ENCODE peak calls at places on chromosomes 4 and X, in five cellular contexts. One of them, this sample, is unnamed.
A peak's percentile ranks its signal among the peaks of the same experiment; 100 is the strongest.

GRCh38 chrX:48512371-48512935 is 3.7 kb downstream of the PORCN start:
- DNase-seq in CD4-positive, alpha-beta T cell: no peak
- DNase-seq in GM10248: no peak
- DNase-seq in neural progenitor cell: no peak
- DNase-seq in WERI-Rb-1: no peak
- DNase-seq in this sample: no peak

GRCh38 chr4:89305028-89305427 is 2.6 kb downstream of the GPRIN3 start:
- DNase-seq in CD4-positive, alpha-beta T cell: no peak
- DNase-seq in GM10248: no peak
- DNase-seq in WERI-Rb-1: no peak
- DNase-seq in neural progenitor cell: no peak
- DNase-seq in this sample: no peak

GRCh38 chrX:148874621-148875020 is 374.2 kb downstream of the AFF2 start:
- DNase-seq in GM10248: no peak
- DNase-seq in CD4-positive, alpha-beta T cell: no peak
- DNase-seq in neural progenitor cell: no peak
- DNase-seq in WERI-Rb-1: no peak
- DNase-seq in this sample: no peak

GRCh38 chr4:183130328-183131155 is 31.5 kb downstream of the WWC2 start:
- DNase-seq in CD4-positive, alpha-beta T cell: no peak
- DNase-seq in neural progenitor cell: no peak
- DNase-seq in WERI-Rb-1: no peak
- DNase-seq in GM10248: no peak
- DNase-seq in this sample: no peak

GRCh38 chr4:87117051-87117729 is 103.2 kb downstream of the KLHL8 start:
- DNase-seq in WERI-Rb-1: no peak
- DNase-seq in neural progenitor cell: peak; percentile 18
- DNase-seq in CD4-positive, alpha-beta T cell: no peak
- DNase-seq in GM10248: no peak
- DNase-seq in this sample: no peak

GRCh38 chrX:77434949-77435348 is 12.2 kb upstream of the FGF16 start:
- DNase-seq in GM10248: no peak
- DNase-seq in CD4-positive, alpha-beta T cell: no peak
- DNase-seq in neural progenitor cell: no peak
- DNase-seq in WERI-Rb-1: no peak
- DNase-seq in this sample: no peak

GRCh38 chr4:173489514-173489913 is 40.5 kb downstream of the HAND2 start:
- DNase-seq in WERI-Rb-1: no peak
- DNase-seq in GM10248: no peak
- DNase-seq in neural progenitor cell: no peak
- DNase-seq in CD4-positive, alpha-beta T cell: no peak
- DNase-seq in this sample: no peak

GRCh38 chr4:568351-568652 is 7.8 kb downstream of the TMEM271 start:
- DNase-seq in neural progenitor cell: no peak
- DNase-seq in WERI-Rb-1: no peak
- DNase-seq in CD4-positive, alpha-beta T cell: no peak
- DNase-seq in GM10248: no peak
- DNase-seq in this sample: no peak

GRCh38 chrX:82041034-82041433 is 839.1 kb downstream of the SH3BGRL start:
- DNase-seq in GM10248: no peak
- DNase-seq in neural progenitor cell: no peak
- DNase-seq in WERI-Rb-1: no peak
- DNase-seq in CD4-positive, alpha-beta T cell: no peak
- DNase-seq in this sample: no peak

GRCh38 chrX:48779399-48779798 is 7.0 kb upstream of the GATA1 start:
- DNase-seq in CD4-positive, alpha-beta T cell: no peak
- DNase-seq in GM10248: no peak
- DNase-seq in neural progenitor cell: peak; percentile 11
- DNase-seq in WERI-Rb-1: peak; percentile 16
- DNase-seq in this sample: no peak

GRCh38 chr4:53235547-53235946 is 130.3 kb downstream of the SCFD2 start:
- DNase-seq in CD4-positive, alpha-beta T cell: no peak
- DNase-seq in WERI-Rb-1: no peak
- DNase-seq in neural progenitor cell: no peak
- DNase-seq in GM10248: no peak
- DNase-seq in this sample: no peak

GRCh38 chrX:129808163-129808828 is 28.5 kb downstream of the SASH3 start:
- DNase-seq in WERI-Rb-1: no peak
- DNase-seq in neural progenitor cell: no peak
- DNase-seq in CD4-positive, alpha-beta T cell: no peak
- DNase-seq in GM10248: no peak
- DNase-seq in this sample: no peak

GRCh38 chr4:54400802-54401201 is 171.7 kb downstream of the PDGFRA start:
- DNase-seq in neural progenitor cell: no peak
- DNase-seq in GM10248: no peak
- DNase-seq in CD4-positive, alpha-beta T cell: no peak
- DNase-seq in WERI-Rb-1: no peak
- DNase-seq in this sample: no peak

GRCh38 chrX:45208121-45208856 is 7.6 kb upstream of the DIPK2B start:
- DNase-seq in neural progenitor cell: no peak
- DNase-seq in WERI-Rb-1: no peak
- DNase-seq in CD4-positive, alpha-beta T cell: no peak
- DNase-seq in GM10248: no peak
- DNase-seq in this sample: no peak

GRCh38 chrX:22118161-22118830 is 86.2 kb downstream of the PHEX start:
- DNase-seq in WERI-Rb-1: no peak
- DNase-seq in CD4-positive, alpha-beta T cell: no peak
- DNase-seq in GM10248: no peak
- DNase-seq in neural progenitor cell: no peak
- DNase-seq in this sample: no peak

DNA sequence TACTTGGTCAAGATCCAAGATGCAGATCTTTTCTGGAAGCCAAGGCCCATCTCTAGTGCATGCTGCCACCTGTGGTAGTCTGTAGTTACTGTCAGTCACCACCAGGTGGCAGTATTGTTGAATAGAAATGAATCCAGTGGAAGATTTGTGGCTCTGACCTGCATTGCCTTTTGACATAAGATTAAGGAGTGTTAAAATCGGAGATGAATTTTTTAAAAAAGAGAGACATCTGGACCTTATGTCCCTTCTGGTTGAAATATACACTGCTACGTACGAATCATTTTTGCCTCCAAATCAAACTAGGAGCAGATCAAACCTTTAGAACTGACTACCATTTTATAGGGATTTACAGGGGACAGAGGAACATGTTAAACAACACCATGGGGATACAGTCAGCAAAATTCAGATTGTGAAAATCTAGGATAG is 46.9 kb upstream of the RHOH start:
- DNase-seq in GM10248: peak; percentile 66
- DNase-seq in CD4-positive, alpha-beta T cell: peak; percentile 53
- DNase-seq in WERI-Rb-1: peak; percentile 73
- DNase-seq in neural progenitor cell: peak; percentile 72
- DNase-seq in this sample: no peak
- TF ChIP-seq CTCF in GM10248: peak; percentile 82
- TF ChIP-seq CTCF in CD4-positive, alpha-beta T cell: peak; percentile 89
- TF ChIP-seq CTCF in WERI-Rb-1: peak; percentile 78
- TF ChIP-seq CTCF in neural progenitor cell: peak; percentile 85
- TF ChIP-seq CTCF in this sample: peak; percentile 57

GRCh38 chr4:146192060-146192459 is 16.5 kb downstream of the LSM6 start:
- DNase-seq in WERI-Rb-1: no peak
- DNase-seq in CD4-positive, alpha-beta T cell: no peak
- DNase-seq in neural progenitor cell: no peak
- DNase-seq in GM10248: no peak
- DNase-seq in this sample: no peak
- TF ChIP-seq CTCF in WERI-Rb-1: peak; percentile 18
- TF ChIP-seq CTCF in CD4-positive, alpha-beta T cell: no peak
- TF ChIP-seq CTCF in neural progenitor cell: no peak
- TF ChIP-seq CTCF in GM10248: no peak
- TF ChIP-seq CTCF in this sample: no peak

DNA sequence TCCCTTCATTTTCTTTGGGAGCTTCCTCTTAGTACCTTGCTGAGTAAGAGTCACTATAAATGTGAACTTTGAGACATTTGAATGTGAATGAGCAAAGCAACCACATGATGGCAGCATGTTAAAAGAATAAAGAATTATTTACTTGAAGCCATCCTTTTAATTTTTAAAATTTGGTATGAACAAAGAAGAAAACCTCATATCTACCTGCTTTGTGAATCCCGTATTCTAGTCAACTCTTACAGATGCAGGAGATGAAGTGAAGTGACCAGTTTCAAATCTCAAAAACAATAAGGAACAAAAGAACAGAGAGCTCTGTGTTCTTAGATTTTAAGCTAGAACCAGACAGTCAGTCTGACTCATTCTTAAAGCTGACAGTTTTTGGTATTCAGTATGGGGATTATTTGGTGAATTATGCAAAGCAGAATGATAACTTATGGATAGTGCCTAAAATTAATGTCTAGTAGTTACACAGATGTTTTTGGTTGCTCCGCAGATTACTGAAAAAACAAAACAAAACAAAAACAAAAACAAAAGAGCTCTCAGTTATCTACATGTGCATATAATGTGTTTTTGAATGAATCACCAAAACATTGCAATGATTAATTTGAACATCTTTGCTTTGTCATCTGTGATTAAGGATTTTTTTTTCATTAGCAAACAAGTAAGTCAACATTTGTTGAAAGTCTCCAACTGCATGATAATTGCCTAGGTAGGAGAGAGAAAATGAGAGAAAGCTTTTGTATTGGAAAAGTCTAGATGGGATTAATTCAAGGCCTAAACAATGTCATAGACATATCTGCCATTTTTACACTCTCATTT is 48.2 kb upstream of the H2AZ1 start:
- DNase-seq in WERI-Rb-1: no peak
- DNase-seq in CD4-positive, alpha-beta T cell: no peak
- DNase-seq in neural progenitor cell: peak; percentile 36
- DNase-seq in GM10248: peak; percentile 18
- DNase-seq in this sample: no peak
- TF ChIP-seq CTCF in WERI-Rb-1: peak; percentile 23
- TF ChIP-seq CTCF in CD4-positive, alpha-beta T cell: peak; percentile 33
- TF ChIP-seq CTCF in neural progenitor cell: peak; percentile 68
- TF ChIP-seq CTCF in GM10248: peak; percentile 39
- TF ChIP-seq CTCF in this sample: no peak

GRCh38 chr4:78057135-78057599 is at the start of gene FRAS1:
- DNase-seq in WERI-Rb-1: peak; percentile 22
- DNase-seq in GM10248: peak; percentile 32
- DNase-seq in neural progenitor cell: peak; percentile 87
- DNase-seq in CD4-positive, alpha-beta T cell: no peak
- DNase-seq in this sample: peak; percentile 22
- TF ChIP-seq CTCF in WERI-Rb-1: peak; percentile 5
- TF ChIP-seq CTCF in GM10248: no peak
- TF ChIP-seq CTCF in neural progenitor cell: peak; percentile 35
- TF ChIP-seq CTCF in CD4-positive, alpha-beta T cell: no peak
- TF ChIP-seq CTCF in this sample: no peak

GRCh38 chr4:123783936-123784335 is 387.3 kb downstream of the SPRY1 start:
- DNase-seq in WERI-Rb-1: no peak
- DNase-seq in neural progenitor cell: no peak
- DNase-seq in GM10248: no peak
- DNase-seq in CD4-positive, alpha-beta T cell: no peak
- DNase-seq in this sample: no peak

GRCh38 chr4:123786159-123786915 is 389.7 kb downstream of the SPRY1 start:
- DNase-seq in WERI-Rb-1: no peak
- DNase-seq in GM10248: no peak
- DNase-seq in neural progenitor cell: no peak
- DNase-seq in CD4-positive, alpha-beta T cell: no peak
- DNase-seq in this sample: no peak

GRCh38 chr4:123783091-123783765 is 386.6 kb downstream of the SPRY1 start:
- DNase-seq in GM10248: no peak
- DNase-seq in WERI-Rb-1: no peak
- DNase-seq in neural progenitor cell: no peak
- DNase-seq in CD4-positive, alpha-beta T cell: no peak
- DNase-seq in this sample: no peak

GRCh38 chr4:123785515-123785914 is 388.9 kb downstream of the SPRY1 start:
- DNase-seq in WERI-Rb-1: no peak
- DNase-seq in GM10248: no peak
- DNase-seq in CD4-positive, alpha-beta T cell: no peak
- DNase-seq in neural progenitor cell: peak; percentile 64
- DNase-seq in this sample: no peak

DNA sequence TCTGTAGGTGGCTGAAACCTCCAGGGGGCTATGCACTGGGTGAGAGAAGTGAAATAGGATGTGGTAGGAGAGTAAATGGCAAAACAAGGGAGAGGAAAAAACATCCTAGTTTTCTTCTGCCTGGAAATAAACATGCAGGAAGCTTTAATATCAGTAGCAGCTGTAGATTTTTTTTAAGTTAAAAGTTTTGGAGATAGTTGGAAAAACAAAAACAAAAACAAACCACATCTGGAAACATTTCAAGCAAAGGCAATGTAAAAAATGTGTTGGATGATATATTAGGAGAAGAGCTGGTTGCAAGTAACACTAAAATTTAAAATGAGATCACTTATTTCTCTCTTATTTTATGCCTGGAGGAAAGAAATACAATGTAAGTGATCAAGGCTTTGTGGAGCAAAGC is 388.0 kb downstream of the SPRY1 start:
- DNase-seq in WERI-Rb-1: no peak
- DNase-seq in GM10248: no peak
- DNase-seq in CD4-positive, alpha-beta T cell: no peak
- DNase-seq in neural progenitor cell: no peak
- DNase-seq in this sample: no peak
- TF ChIP-seq CTCF in WERI-Rb-1: no peak
- TF ChIP-seq CTCF in GM10248: no peak
- TF ChIP-seq CTCF in CD4-positive, alpha-beta T cell: no peak
- TF ChIP-seq CTCF in neural progenitor cell: no peak
- TF ChIP-seq CTCF in this sample: no peak

GRCh38 chr4:30718889-30719252 is 1.3 kb upstream of the PCDH7 start:
- DNase-seq in GM10248: no peak
- DNase-seq in WERI-Rb-1: no peak
- DNase-seq in CD4-positive, alpha-beta T cell: no peak
- DNase-seq in neural progenitor cell: peak; percentile 52
- DNase-seq in this sample: no peak
- TF ChIP-seq CTCF in GM10248: no peak
- TF ChIP-seq CTCF in WERI-Rb-1: peak; percentile 26
- TF ChIP-seq CTCF in CD4-positive, alpha-beta T cell: no peak
- TF ChIP-seq CTCF in neural progenitor cell: no peak
- TF ChIP-seq CTCF in this sample: no peak

GRCh38 chr4:4866833-4867744 is 7.6 kb downstream of the MSX1 start:
- DNase-seq in neural progenitor cell: peak; percentile 84
- DNase-seq in WERI-Rb-1: peak; percentile 90
- DNase-seq in GM10248: no peak
- DNase-seq in CD4-positive, alpha-beta T cell: no peak
- DNase-seq in this sample: no peak
- TF ChIP-seq CTCF in neural progenitor cell: peak; percentile 63
- TF ChIP-seq CTCF in WERI-Rb-1: peak; percentile 91
- TF ChIP-seq CTCF in GM10248: no peak
- TF ChIP-seq CTCF in CD4-positive, alpha-beta T cell: no peak
- TF ChIP-seq CTCF in this sample: no peak

GRCh38 chr4:101367201-101367600 is 19.9 kb upstream of the PPP3CA start:
- DNase-seq in neural progenitor cell: no peak
- DNase-seq in WERI-Rb-1: no peak
- DNase-seq in GM10248: no peak
- DNase-seq in CD4-positive, alpha-beta T cell: no peak
- DNase-seq in this sample: no peak

GRCh38 chr4:101366331-101366730 is 19.0 kb upstream of the PPP3CA start:
- DNase-seq in WERI-Rb-1: no peak
- DNase-seq in GM10248: no peak
- DNase-seq in CD4-positive, alpha-beta T cell: no peak
- DNase-seq in neural progenitor cell: no peak
- DNase-seq in this sample: no peak

GRCh38 chr4:101370663-101371210 is 23.4 kb upstream of the PPP3CA start:
- DNase-seq in GM10248: no peak
- DNase-seq in CD4-positive, alpha-beta T cell: no peak
- DNase-seq in neural progenitor cell: no peak
- DNase-seq in WERI-Rb-1: no peak
- DNase-seq in this sample: no peak
- TF ChIP-seq CTCF in GM10248: no peak
- TF ChIP-seq CTCF in CD4-positive, alpha-beta T cell: no peak
- TF ChIP-seq CTCF in neural progenitor cell: peak; percentile 7
- TF ChIP-seq CTCF in WERI-Rb-1: no peak
- TF ChIP-seq CTCF in this sample: no peak

This sample was measured in activated B cell treated with CpG ODN at 0.5 μM for 24 hours.